ENCODE peak calls at places on chromosomes 16 and 17, in nine cellular contexts. B is lower lobe of right lung, A is A549, X is tibial artery, Q is mesothelial cell of epicardium, F is ovary, O is HL-60, Z is cardiac muscle cell, W is AG09309. D is an unnamed sample.

GRCh38 chr17:34827008-34827407 is 134.3 kb downstream of the CCT6B start:
- DNase-seq in X (no peak), F (no peak), W (no peak), B (no peak), Z (no peak), A (no peak), O (no peak), Q (no peak), D (no peak)

GRCh38 chr16:81018496-81018895 is 11.5 kb downstream of the CENPN start:
- DNase-seq in B (no peak), X (no peak), W (no peak), Q (no peak), Z (no peak), O (no peak), F (no peak), A (no peak), D (no peak)

GRCh38 chr17:61470530-61471136 is 18.4 kb downstream of the TBX4 start:
- DNase-seq in Z (no peak), X (no peak), A (no peak), B (no peak), O (no peak), F (no peak), W (no peak), Q (peak), D (peak)

GRCh38 chr16:48426244-48427135 is 41.3 kb upstream of the SIAH1 start:
- DNase-seq in O (no peak), A (no peak), Z (no peak), B (no peak), X (no peak), W (no peak), Q (no peak), F (no peak), D (no peak)

GRCh38 chr16:10895053-10895946 is 18.3 kb downstream of the CIITA start:
- DNase-seq in X (no peak), W (no peak), A (no peak), Z (peak), O (no peak), F (peak), Q (peak), B (no peak), D (peak)

GRCh38 chr16:64469906-64470702 is 651.8 kb downstream of the CDH11 start:
- DNase-seq in B (no peak), O (no peak), X (no peak), F (no peak), Q (no peak), A (no peak), Z (peak), W (no peak), D (no peak)

GRCh38 chr16:5065813-5066212 is at the start of gene C16orf89:
- DNase-seq in Z (no peak), Q (no peak), F (no peak), B (peak), A (no peak), X (no peak), O (no peak), W (no peak), D (no peak)

GRCh38 chr16:88385831-88386815 is 3.4 kb downstream of the ZNF469 start:
- DNase-seq in O (no peak), F (no peak), X (no peak), W (no peak), B (peak), Z (no peak), A (no peak), Q (no peak), D (no peak)

GRCh38 chr16:22337045-22337444 is 37.4 kb downstream of the CDR2 start:
- DNase-seq in A (no peak), F (no peak), X (no peak), Z (no peak), W (no peak), Q (no peak), O (no peak), B (no peak), D (no peak)

GRCh38 chr16:25690563-25691143 is 1.1 kb upstream of the HS3ST4 start:
- DNase-seq in Z (no peak), A (no peak), X (no peak), W (no peak), Q (no peak), O (no peak), F (no peak), B (no peak), D (no peak)

GRCh38 chr16:19926449-19927390 is 42.1 kb upstream of the GPRC5B start:
- DNase-seq in Z (no peak), X (no peak), B (no peak), F (no peak), O (no peak), Q (no peak), A (peak), W (peak), D (no peak)

GRCh38 chr17:67666710-67667109 is 51.0 kb upstream of the NOL11 start:
- DNase-seq in O (no peak), A (no peak), Q (no peak), B (no peak), W (no peak), Z (no peak), X (no peak), F (no peak), D (no peak)

GRCh38 chr16:70529051-70529777 is 5.6 kb downstream of the SF3B3 start:
- DNase-seq in B (no peak), X (no peak), O (no peak), Q (no peak), F (no peak), A (peak), Z (no peak), W (no peak), D (no peak)

GRCh38 chr16:6492742-6493141 is 839.9 kb upstream of the RBFOX1 start:
- DNase-seq in A (no peak), X (no peak), B (no peak), Q (no peak), F (no peak), Z (no peak), O (no peak), W (no peak), D (no peak)

GRCh38 chr17:46984892-46985291 is 5.8 kb upstream of the RPRML start:
- DNase-seq in A (no peak), Z (no peak), B (no peak), Q (no peak), X (no peak), O (no peak), W (no peak), F (no peak), D (no peak)

GRCh38 chr16:14042706-14043105 is 28.4 kb upstream of the MRTFB start:
- DNase-seq in Z (no peak), W (no peak), F (no peak), Q (no peak), A (no peak), B (no peak), X (peak), O (no peak), D (peak)

GRCh38 chr16:77816293-77816692 is 27.9 kb downstream of the VAT1L start:
- DNase-seq in X (no peak), A (no peak), F (no peak), W (no peak), O (no peak), B (no peak), Q (no peak), Z (no peak), D (no peak)

GRCh38 chr17:78168906-78169793 is 769 bp downstream of the SYNGR2 start:
- DNase-seq in Z (peak), F (peak), X (peak), Q (no peak), A (peak), B (peak), W (no peak), O (no peak), D (peak)

GRCh38 chr17:48013876-48014602 is 23.6 kb downstream of the COPZ2 start:
- DNase-seq in W (no peak), O (no peak), A (no peak), Q (no peak), B (no peak), Z (no peak), X (no peak), F (no peak), D (no peak)

GRCh38 chr17:40978752-40979151 is 5.4 kb downstream of the KRT40 start:
- DNase-seq in Z (peak), A (no peak), X (no peak), W (no peak), O (no peak), B (no peak), Q (no peak), F (no peak), D (no peak)

GRCh38 chr16:24013733-24014645 is 178.2 kb downstream of the PRKCB start:
- DNase-seq in W (no peak), X (no peak), Q (no peak), F (no peak), Z (no peak), O (peak), B (no peak), A (peak), D (no peak)

GRCh38 chr17:73401911-73402310 is 90.1 kb upstream of the CDC42EP4 start:
- DNase-seq in F (peak), X (no peak), Z (peak), W (no peak), B (peak), A (no peak), O (no peak), Q (no peak), D (peak)

GRCh38 chr17:81927653-81928496 is at the start of gene MAFG:
- DNase-seq in X (peak), O (peak), Z (peak), Q (peak), F (peak), W (peak), A (peak), B (peak), D (peak)

GRCh38 chr16:9946022-9946720 is 236.1 kb downstream of the GRIN2A start:
- DNase-seq in A (no peak), F (no peak), B (no peak), Q (no peak), W (no peak), X (no peak), Z (no peak), O (no peak), D (no peak)

GRCh38 chr16:81996664-81997529 is 14.4 kb downstream of the SDR42E1 start:
- DNase-seq in X (no peak), Z (peak), O (peak), A (peak), F (no peak), B (no peak), W (peak), Q (no peak), D (no peak)

GRCh38 chr17:4420692-4421131 is 13.0 kb upstream of the SPNS3 start:
- DNase-seq in X (peak), O (no peak), F (peak), W (peak), A (peak), Z (peak), Q (no peak), B (no peak), D (peak)

GRCh38 chr17:80782536-80783427 is 208.9 kb upstream of the CHMP6 start:
- DNase-seq in A (peak), X (no peak), Z (peak), Q (no peak), O (no peak), F (no peak), W (no peak), B (no peak), D (no peak)

GRCh38 chr17:61457226-61457983 is 5.2 kb downstream of the TBX4 start:
- DNase-seq in W (no peak), A (no peak), Q (no peak), Z (no peak), B (no peak), O (no peak), X (no peak), F (no peak), D (no peak)

GRCh38 chr16:175145-175949 is 1.1 kb upstream of the HBA1 start:
- DNase-seq in X (no peak), B (no peak), F (no peak), O (no peak), Q (no peak), Z (no peak), W (no peak), A (no peak), D (no peak)

GRCh38 chr16:2210386-2211365 is at the start of gene BRICD5:
- DNase-seq in Q (no peak), O (no peak), A (no peak), W (no peak), Z (peak), B (peak), X (no peak), F (no peak), D (no peak)

GRCh38 chr16:86794216-86794864 is 216.0 kb downstream of the FOXL1 start:
- DNase-seq in A (no peak), X (no peak), O (no peak), Q (no peak), Z (no peak), W (no peak), B (no peak), F (no peak), D (no peak)

GRCh38 chr17:4789951-4790704 is 1.4 kb downstream of the GLTPD2 start:
- DNase-seq in W (peak), X (peak), B (peak), F (peak), O (peak), Z (peak), Q (peak), A (peak), D (peak)

GRCh38 chr16:54362801-54363200 is 76.2 kb upstream of the IRX3 start:
- DNase-seq in W (no peak), X (no peak), Q (no peak), B (no peak), Z (no peak), O (no peak), A (no peak), F (no peak), D (no peak)

GRCh38 chr17:29212681-29213121 is 32.5 kb upstream of the MYO18A start:
- DNase-seq in W (no peak), F (no peak), O (no peak), A (no peak), B (no peak), X (no peak), Z (no peak), Q (no peak), D (no peak)

GRCh38 chr16:89864421-89864820 is 9.0 kb upstream of the TCF25 start:
- DNase-seq in Q (no peak), O (no peak), Z (no peak), W (no peak), F (no peak), X (no peak), A (no peak), B (no peak), D (no peak)

DNA sequence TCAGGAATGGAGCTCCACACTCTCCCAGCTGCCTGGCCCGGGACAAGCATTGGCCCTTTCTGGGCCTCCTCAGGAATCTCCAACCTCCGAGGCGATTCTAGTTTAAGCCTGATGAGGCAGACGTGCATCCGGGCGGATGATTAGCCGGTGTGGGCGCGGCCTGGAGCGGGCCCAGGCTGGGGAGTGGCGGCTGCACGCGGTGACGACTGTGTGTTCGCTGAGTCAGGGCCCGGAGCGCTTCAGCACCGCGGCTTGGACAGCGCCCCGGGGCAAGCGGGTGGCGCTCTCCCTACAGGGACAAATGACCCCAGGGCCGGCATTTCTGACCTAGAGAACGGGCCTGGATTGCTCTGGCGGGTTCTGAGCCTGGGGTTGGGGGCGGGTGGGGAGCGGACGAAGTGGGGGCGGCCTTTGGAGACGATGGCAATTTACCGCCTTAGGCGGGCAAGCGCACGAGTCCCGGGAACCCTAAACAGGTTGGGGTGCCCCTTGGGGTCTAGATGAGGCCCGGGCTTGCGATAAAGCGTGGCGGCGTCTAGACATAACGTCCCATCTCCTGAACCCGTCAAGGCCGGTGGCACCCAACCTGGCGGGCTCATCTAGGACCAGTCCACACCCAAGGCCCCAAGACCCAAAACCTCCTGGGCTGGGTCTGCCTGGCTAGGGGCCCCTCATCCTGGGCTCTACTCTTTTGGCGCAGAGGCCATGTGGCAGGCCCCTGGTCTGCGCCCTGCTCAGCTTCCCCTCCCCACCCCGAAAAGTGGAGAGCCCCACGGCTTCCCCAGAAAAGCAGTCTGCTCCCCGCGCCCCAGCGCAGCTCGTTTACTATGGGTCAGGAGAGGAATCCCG is 22.3 kb upstream of the ZNHIT3 start:
- DNase-seq in B (no peak), Z (peak), A (peak), O (peak), Q (peak), W (no peak), X (no peak), F (no peak), D (peak)
- TF ChIP-seq CTCF in B (no peak), Z (peak), A (no peak), O (no peak), Q (no peak), W (peak), X (no peak), F (no peak), D (no peak)

GRCh38 chr17:45246861-45247428 is 14.9 kb downstream of the SPATA32 start:
- DNase-seq in A (peak), O (no peak), F (no peak), Q (no peak), X (no peak), B (no peak), W (no peak), Z (peak), D (peak)
- TF ChIP-seq CTCF in A (peak), O (peak), F (no peak), Q (peak), X (no peak), B (peak), W (peak), Z (peak), D (peak)

DNA sequence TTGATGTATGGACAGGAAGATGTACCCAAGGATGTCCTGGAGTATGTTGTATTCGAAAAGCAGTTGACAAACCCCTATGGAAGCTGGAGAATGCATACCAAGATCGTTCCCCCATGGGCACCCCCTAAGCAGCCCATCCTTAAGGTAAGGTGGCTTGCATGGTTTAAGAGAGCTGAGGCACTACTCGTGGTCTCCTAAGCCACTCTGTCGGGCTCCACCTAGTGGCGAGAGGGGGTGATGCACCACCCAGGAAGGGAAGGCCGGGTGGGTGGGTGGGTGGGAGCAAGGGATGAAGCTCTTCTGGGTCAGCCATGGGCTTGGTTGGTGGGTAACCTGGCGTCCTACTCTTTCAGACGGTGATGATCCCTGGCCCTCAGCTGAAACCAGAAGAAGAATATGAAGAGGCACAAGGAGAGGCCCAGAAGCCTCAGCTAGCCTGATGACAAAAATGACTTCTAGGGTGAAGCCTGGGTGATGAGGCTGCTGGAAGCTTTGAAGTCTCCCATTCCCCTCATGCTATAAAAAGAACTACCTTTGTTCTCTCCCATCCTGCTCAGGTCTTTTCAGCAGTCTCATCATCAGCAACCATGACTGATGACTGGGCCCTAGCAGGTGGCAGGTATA is 21.5 kb downstream of the GPR179 start:
- DNase-seq in Z (peak), O (peak), A (peak), B (peak), Q (peak), W (no peak), F (peak), X (peak), D (peak)
- TF ChIP-seq CTCF in Z (peak), O (peak), A (peak), B (peak), Q (peak), W (peak), F (peak), X (peak), D (peak)

GRCh38 chr16:75648265-75649076 is 898 bp downstream of the TERF2IP start:
- DNase-seq in O (peak), X (peak), W (no peak), F (peak), A (peak), Q (peak), B (peak), Z (peak), D (peak)

GRCh38 chr16:75647492-75648264 is at the start of the genes KARS1 and TERF2IP:
- DNase-seq in Q (peak), F (peak), B (peak), O (peak), A (peak), Z (peak), W (peak), X (peak), D (peak)

GRCh38 chr16:75647138-75647491 is 350 bp downstream of the KARS1 start:
- DNase-seq in X (no peak), F (no peak), B (no peak), W (no peak), A (no peak), Q (no peak), Z (no peak), O (no peak), D (no peak)

GRCh38 chr16:75640598-75640997 is 6.9 kb downstream of the KARS1 start:
- DNase-seq in B (no peak), F (no peak), Q (no peak), A (no peak), W (no peak), O (no peak), X (no peak), Z (no peak), D (no peak)

DNA sequence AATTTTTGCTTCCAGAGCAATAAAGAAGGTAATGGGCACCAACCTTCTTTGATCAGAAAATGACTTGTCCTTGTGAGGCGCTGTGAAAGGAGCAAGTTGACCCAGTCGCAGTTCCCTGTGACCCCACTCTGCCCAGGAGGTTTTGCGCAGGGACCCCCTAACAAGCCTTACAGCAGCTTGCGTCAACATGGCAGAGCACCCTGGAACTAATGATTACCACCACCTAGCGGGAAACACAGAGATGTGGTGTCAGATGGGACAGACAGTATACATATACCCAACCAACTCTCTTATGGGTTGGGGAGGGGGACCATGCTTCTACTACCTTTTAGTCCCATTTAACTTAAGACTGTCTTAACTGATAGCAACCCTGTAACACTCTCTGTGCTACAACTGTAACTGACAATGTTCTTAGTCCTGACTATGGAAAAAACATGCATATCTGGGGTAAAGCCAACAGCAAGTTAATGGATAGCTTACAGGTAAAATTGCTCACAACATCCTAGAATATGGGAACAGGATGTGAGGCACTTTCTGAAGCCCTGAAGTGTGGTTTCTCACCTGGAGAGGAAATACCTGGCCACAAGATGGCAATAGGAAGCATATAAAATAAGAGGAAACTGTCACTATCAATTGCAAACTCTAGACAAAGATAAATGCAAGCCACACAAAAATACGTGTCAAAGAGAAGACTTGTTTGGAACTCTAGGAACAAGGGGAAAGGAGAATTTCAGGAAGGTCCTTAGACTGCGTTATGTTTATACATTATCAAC is 3.0 kb downstream of the KARS1 start:
- DNase-seq in F (no peak), Q (no peak), B (no peak), O (no peak), X (no peak), Z (no peak), W (no peak), A (no peak), D (no peak)
- TF ChIP-seq CTCF in F (no peak), Q (no peak), B (no peak), O (no peak), X (no peak), Z (no peak), W (no peak), A (no peak), D (no peak)

D was measured in endothelial cell.